ENCODE peak calls at places on chromosomes 12 and 14, in five cellular contexts. G is head of caudate nucleus, F is heart right ventricle, X is suprapubic skin, Z is spleen. P is an unnamed sample.

GRCh38 chr14:69632154-69632553 is 20.8 kb downstream of the SUSD6 start:
- DNase-seq in F (no peak), Z (no peak), G (no peak), X (no peak), P (no peak)

GRCh38 chr12:74685385-74685784 is 147.8 kb downstream of the ATXN7L3B start:
- DNase-seq in X (no peak), F (no peak), Z (no peak), G (no peak), P (no peak)

GRCh38 chr14:36363704-36364103 is 43.3 kb upstream of the MBIP start:
- DNase-seq in Z (no peak), G (no peak), F (no peak), X (no peak), P (no peak)

GRCh38 chr14:49691031-49691430 is 1.9 kb upstream of the KLHDC1 start:
- DNase-seq in X (no peak), Z (no peak), G (no peak), F (no peak), P (no peak)

GRCh38 chr12:92089559-92089958 is 56.1 kb downstream of the BTG1 start:
- DNase-seq in Z (no peak), G (no peak), X (no peak), F (no peak), P (no peak)

GRCh38 chr14:53152627-53152908 is 555 bp downstream of the DDHD1 start:
- DNase-seq in G (no peak), Z (no peak), X (no peak), F (no peak), P (no peak)

GRCh38 chr14:65686761-65687160 is 274.2 kb downstream of the FUT8 start:
- DNase-seq in G (no peak), X (no peak), Z (no peak), F (no peak), P (no peak)

GRCh38 chr14:102579696-102580551 is 12.5 kb upstream of the RCOR1 start:
- DNase-seq in G (no peak), F (peak), X (no peak), Z (no peak), P (no peak)

GRCh38 chr14:54572316-54572715 is 5.4 kb downstream of the SAMD4A start:
- DNase-seq in Z (no peak), F (no peak), X (no peak), G (no peak), P (no peak)

GRCh38 chr12:125983784-125984510 is 918.7 kb downstream of the AACS start:
- DNase-seq in G (no peak), Z (no peak), F (no peak), X (no peak), P (no peak)

GRCh38 chr14:39232554-39233415 is 930 bp upstream of the MIA2 start:
- DNase-seq in X (no peak), F (no peak), G (no peak), Z (no peak), P (no peak)